ENCODE peak calls at places on chromosomes 11 and 22, in four cellular contexts. Q is MCF 10A, L is NCI-H187 treated with DMSO at 0.1 percent for 48 hours, B is iPS-NIHi11. W is an unnamed sample.

GRCh38 chr22:44207173-44207980 is 26.7 kb downstream of the PARVG start:
- DNase-seq in Q (no peak), L (no peak), B (no peak), W (no peak)

GRCh38 chr22:46008291-46008690 is 31.3 kb upstream of the WNT7B start:
- DNase-seq in Q (no peak), L (no peak), B (no peak), W (no peak)

GRCh38 chr11:122981388-122982264 is at the start of gene BSX:
- DNase-seq in Q (peak), L (no peak), B (peak), W (peak)

GRCh38 chr11:86743223-86744118 is 56.9 kb upstream of the PRSS23 start:
- DNase-seq in Q (peak), L (no peak), B (no peak), W (peak)

GRCh38 chr11:10777806-10778205 is 26.8 kb downstream of the CTR9 start:
- DNase-seq in Q (no peak), L (no peak), B (no peak), W (no peak)

GRCh38 chr11:63764712-63765631 is 3.6 kb downstream of the ZFTA start:
- DNase-seq in Q (no peak), L (no peak), B (peak), W (no peak)

GRCh38 chr11:78651923-78652602 is 77.4 kb upstream of the NARS2 start:
- DNase-seq in Q (no peak), L (no peak), B (no peak), W (no peak)

GRCh38 chr11:62648967-62649364 is 2.6 kb upstream of the GANAB start:
- DNase-seq in Q (no peak), L (no peak), B (no peak), W (no peak)

GRCh38 chr22:26860233-26860765 is 202.9 kb downstream of the MIAT start:
- DNase-seq in Q (no peak), L (no peak), B (no peak), W (no peak)

GRCh38 chr22:17767236-17768065 is 6.8 kb downstream of the BID start:
- DNase-seq in Q (no peak), L (no peak), B (no peak), W (no peak)

GRCh38 chr22:39645532-39645931 is 75.0 kb downstream of the CACNA1I start:
- DNase-seq in Q (no peak), L (no peak), B (no peak), W (no peak)

GRCh38 chr11:130441726-130442125 is 6.7 kb upstream of the ADAMTS15 start:
- DNase-seq in Q (no peak), L (no peak), B (no peak), W (no peak)

GRCh38 chr22:16973591-16974297 is 34.3 kb downstream of the GAB4 start:
- DNase-seq in Q (no peak), L (no peak), B (no peak), W (no peak)

GRCh38 chr22:46812034-46812605 is 49.7 kb downstream of the TBC1D22A start:
- DNase-seq in Q (no peak), L (no peak), B (no peak), W (no peak)

GRCh38 chr11:46826310-46827044 is 19.6 kb downstream of the CKAP5 start:
- DNase-seq in Q (peak), L (no peak), B (peak), W (peak)

GRCh38 chr22:26648011-26648497 is 9.3 kb upstream of the MIAT start:
- DNase-seq in Q (no peak), L (peak), B (peak), W (no peak)

GRCh38 chr11:110000045-110000502 is 93.1 kb upstream of the ZC3H12C start:
- DNase-seq in Q (peak), L (no peak), B (no peak), W (peak)

GRCh38 chr11:46710821-46711269 is 8.2 kb upstream of the F2 start:
- DNase-seq in Q (peak), L (no peak), B (no peak), W (no peak)

GRCh38 chr11:34251640-34251980 is 106.2 kb downstream of the ABTB2 start:
- DNase-seq in Q (no peak), L (no peak), B (no peak), W (no peak)

GRCh38 chr11:86062719-86063118 is 6.2 kb downstream of the PICALM start:
- DNase-seq in Q (no peak), L (no peak), B (no peak), W (no peak)

GRCh38 chr11:69359735-69360470 is 65.9 kb downstream of the MYEOV start:
- DNase-seq in Q (peak), L (no peak), B (no peak), W (no peak)

GRCh38 chr22:29510542-29510941 is 30.5 kb downstream of the NEFH start:
- DNase-seq in Q (no peak), L (no peak), B (no peak), W (no peak)

GRCh38 chr11:124669193-124669592 is 4.3 kb downstream of the SIAE start:
- DNase-seq in Q (peak), L (peak), B (peak), W (peak)

GRCh38 chr11:58577441-58578135 is 1.3 kb upstream of the ZFP91 start:
- DNase-seq in Q (no peak), L (no peak), B (peak), W (peak)

GRCh38 chr11:130278745-130279144 is 36.0 kb downstream of the ZBTB44 start:
- DNase-seq in Q (no peak), L (no peak), B (no peak), W (no peak)

GRCh38 chr11:65791719-65792213 is 4.9 kb downstream of the OVOL1 start:
- DNase-seq in Q (no peak), L (no peak), B (no peak), W (no peak)

GRCh38 chr11:3835100-3835485 is 5.7 kb downstream of the RHOG start:
- DNase-seq in Q (no peak), L (no peak), B (no peak), W (no peak)

GRCh38 chr22:46415816-46416536 is 80.5 kb downstream of the TRMU start:
- DNase-seq in Q (no peak), L (no peak), B (no peak), W (no peak)

GRCh38 chr11:109309153-109309552 is 112.8 kb upstream of the C11orf87 start:
- DNase-seq in Q (peak), L (peak), B (no peak), W (no peak)

GRCh38 chr11:60159868-60160267 is 23.0 kb downstream of the MS4A6A start:
- DNase-seq in Q (no peak), L (no peak), B (no peak), W (no peak)

GRCh38 chr11:63212742-63213141 is 30.7 kb downstream of the SLC22A25 start:
- DNase-seq in Q (peak), L (no peak), B (peak), W (no peak)

GRCh38 chr22:20123364-20124082 is 6.5 kb upstream of the TRMT2A start:
- DNase-seq in Q (no peak), L (no peak), B (no peak), W (no peak)